ENCODE peak calls at places on chromosomes 2 and 18, in four cellular contexts. G, M, F and V are unnamed samples. For H3K4me1, the result is how much of the 10 kb centered on the place peaks cover.

GRCh38 chr18:74819433-74820059 is 221.9 kb downstream of the ZNF407 start:
- DNase-seq in G (no peak), M (no peak), F (no peak), V (no peak)

GRCh38 chr2:44560961-44561360 is 199.2 kb downstream of the CAMKMT start:
- DNase-seq in G (no peak), M (no peak), F (no peak), V (no peak)

GRCh38 chr2:204743368-204743960 is 198.2 kb downstream of the PARD3B start:
- DNase-seq in F (no peak), M (no peak), G (no peak), V (no peak)

GRCh38 chr18:54163458-54163857 is 61.0 kb downstream of the MBD2 start:
- DNase-seq in G (no peak), M (no peak), F (no peak), V (no peak)

GRCh38 chr2:180716186-180717180 is 263.9 kb upstream of the UBE2E3 start:
- DNase-seq in G (no peak), M (no peak), F (no peak), V (no peak)

GRCh38 chr2:71609441-71609840 is 156.1 kb downstream of the DYSF start:
- DNase-seq in G (no peak), F (peak), M (no peak), V (no peak)

GRCh38 chr18:27750014-27750413 is 426.9 kb downstream of the CDH2 start:
- DNase-seq in F (peak), M (no peak), G (peak), V (no peak)

GRCh38 chr2:159902722-159903121 is 104.7 kb upstream of the CD302 start:
- DNase-seq in G (no peak), M (no peak), F (no peak), V (no peak)

GRCh38 chr18:13800505-13801259 is 23.3 kb upstream of the MC5R start:
- DNase-seq in F (no peak), G (peak), M (no peak), V (peak)

GRCh38 chr2:71716697-71717624 is 263.6 kb downstream of the DYSF start:
- DNase-seq in G (peak), M (no peak), F (peak), V (peak)

GRCh38 chr18:41073372-41073954 is 881.6 kb upstream of the PIK3C3 start:
- DNase-seq in G (no peak), M (no peak), F (peak), V (no peak)

GRCh38 chr2:240999001-240999791 is 778 bp downstream of the SNED1 start:
- DNase-seq in M (no peak), F (no peak), G (no peak), V (peak)

GRCh38 chr2:64937341-64938230 is 51.6 kb upstream of the SLC1A4 start:
- DNase-seq in M (no peak), F (no peak), G (no peak), V (no peak)

GRCh38 chr2:24793752-24794477 is 690 bp downstream of the CENPO start:
- DNase-seq in M (no peak), F (peak), G (no peak), V (no peak)

GRCh38 chr2:36438454-36438977 is 82.9 kb downstream of the CRIM1 start:
- DNase-seq in G (peak), M (no peak), F (peak), V (no peak)

GRCh38 chr2:24456610-24457556 is 34.2 kb upstream of the NCOA1 start:
- DNase-seq in F (peak), G (peak), M (no peak), V (peak)

GRCh38 chr2:128347701-128348504 is 29.2 kb upstream of the HS6ST1 start:
- DNase-seq in G (no peak), M (no peak), F (no peak), V (peak)

GRCh38 chr18:76130845-76131244 is 364.2 kb downstream of the ZNF516 start:
- DNase-seq in M (no peak), G (no peak), F (no peak), V (no peak)

GRCh38 chr2:47039502-47039870 is 115.6 kb downstream of the STPG4 start:
- DNase-seq in G (no peak), M (no peak), F (peak), V (no peak)
- H3K4me1 ChIP-seq in G (half or more), M (under half), F (under half), V (under half)

GRCh38 chr2:191957996-191958860 is 111.3 kb upstream of the CAVIN2 start:
- DNase-seq in F (no peak), G (no peak), M (no peak), V (no peak)
- H3K27ac ChIP-seq in F (no peak), G (no peak), M (no peak), V (no peak)

DNA sequence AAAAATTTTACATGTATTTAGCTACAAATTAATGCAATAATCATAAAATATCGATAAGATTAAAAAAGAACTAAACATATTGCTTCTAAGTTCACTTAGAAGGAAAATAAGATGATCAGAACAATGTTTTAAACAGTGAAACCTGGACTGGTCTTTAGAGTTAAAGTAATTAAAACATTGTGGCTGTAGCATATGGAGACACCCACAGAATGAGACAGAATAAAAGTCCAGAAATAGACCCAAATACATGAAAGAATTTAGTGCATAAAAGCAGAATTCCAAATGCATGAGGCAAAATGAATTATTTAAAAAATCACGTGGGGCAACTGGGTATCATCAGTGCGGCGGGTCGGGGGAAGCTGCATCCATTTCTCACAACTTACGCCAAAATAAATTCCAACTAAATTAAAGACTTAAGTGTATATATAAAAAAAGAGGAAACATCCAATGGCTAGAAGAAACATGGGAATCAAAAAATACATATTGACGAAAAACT is 12.1 kb downstream of the RNF149 start:
- DNase-seq in F (no peak), M (no peak), G (no peak), V (no peak)
- H3K4me1 ChIP-seq in F (under half), M (half or more), G (under half), V (under half)

DNA sequence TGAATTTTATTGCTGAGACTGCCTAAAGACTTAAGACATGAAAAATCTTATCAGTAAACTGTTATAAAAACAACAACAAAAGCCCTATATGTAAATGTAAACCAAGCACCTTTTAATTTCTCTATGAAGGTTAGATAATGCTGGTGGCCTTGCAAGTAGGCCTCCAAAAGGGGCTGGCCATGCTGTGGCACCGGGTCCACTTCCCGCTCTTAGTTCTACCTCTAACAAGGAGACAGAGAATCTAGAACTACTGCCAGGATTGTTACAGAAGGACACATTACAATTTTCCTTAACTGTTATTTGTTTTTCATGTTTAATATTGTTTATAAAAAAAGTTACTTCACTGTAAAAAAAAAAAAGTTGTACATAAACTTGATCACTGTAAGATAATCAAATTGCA is 49.0 kb downstream of the UGP2 start:
- DNase-seq in G (no peak), F (no peak), M (no peak), V (no peak)
- H3K27ac ChIP-seq in G (no peak), F (no peak), M (no peak), V (no peak)